ENCODE peak calls at places on chromosomes 7 and 10, in nine cellular contexts. P is lower lobe of right lung, N is HCT116, T is choroid plexus epithelial cell, M is AG09309, F is dorsolateral prefrontal cortex, Z is ovary, R is HFF-Myc, O is tibial artery. A is an unnamed sample.

GRCh38 chr7:91883676-91884362 is 3.3 kb upstream of the MTERF1 start:
- DNase-seq in F (no peak), Z (no peak), P (peak), T (no peak), R (no peak), O (no peak), N (no peak), M (no peak), A (no peak)

GRCh38 chr10:31340343-31340742 is 21.3 kb downstream of the ZEB1 start:
- DNase-seq in T (peak), M (no peak), O (no peak), R (no peak), N (no peak), F (no peak), Z (no peak), P (no peak), A (no peak)

GRCh38 chr10:17003151-17003550 is 126.5 kb downstream of the CUBN start:
- DNase-seq in R (peak), N (no peak), F (no peak), P (no peak), Z (no peak), T (peak), O (no peak), M (peak), A (no peak)

GRCh38 chr10:23516530-23516929 is 77.7 kb downstream of the OTUD1 start:
- DNase-seq in R (no peak), O (no peak), M (no peak), P (no peak), N (no peak), F (no peak), Z (no peak), T (peak), A (no peak)

GRCh38 chr7:6090738-6091505 is 59.7 kb downstream of the ANKRD61 start:
- DNase-seq in F (no peak), Z (no peak), O (no peak), M (no peak), N (no peak), R (no peak), P (no peak), T (no peak), A (no peak)

GRCh38 chr10:49362596-49363260 is 33.2 kb downstream of the DRGX start:
- DNase-seq in M (no peak), O (peak), Z (no peak), F (no peak), T (no peak), R (no peak), N (no peak), P (no peak), A (no peak)

GRCh38 chr10:77926566-77927342 is at the start of gene DLG5:
- DNase-seq in T (peak), M (no peak), F (no peak), R (no peak), Z (peak), O (peak), N (no peak), P (peak), A (no peak)

GRCh38 chr10:122139627-122140151 is 131.4 kb upstream of the BTBD16 start:
- DNase-seq in Z (no peak), P (no peak), O (no peak), R (no peak), N (no peak), F (no peak), T (no peak), M (no peak), A (no peak)

GRCh38 chr10:52911163-52911562 is 138.6 kb upstream of the MBL2 start:
- DNase-seq in P (no peak), T (no peak), Z (no peak), M (no peak), O (no peak), F (no peak), R (no peak), N (no peak), A (no peak)

GRCh38 chr7:27994639-27995038 is 186.0 kb downstream of the JAZF1 start:
- DNase-seq in F (no peak), R (no peak), Z (no peak), O (no peak), N (no peak), T (no peak), M (no peak), P (no peak), A (no peak)

GRCh38 chr10:32938554-32939061 is 19.4 kb downstream of the ITGB1 start:
- DNase-seq in P (no peak), T (no peak), F (peak), R (no peak), Z (no peak), O (peak), N (no peak), M (no peak), A (no peak)

GRCh38 chr10:96642973-96643372 is 56.2 kb upstream of the TM9SF3 start:
- DNase-seq in Z (peak), F (peak), R (no peak), O (peak), M (no peak), T (peak), P (peak), N (peak), A (no peak)

GRCh38 chr10:118238573-118239240 is 103.4 kb downstream of the FAM204A start:
- DNase-seq in Z (no peak), R (no peak), T (peak), P (no peak), F (no peak), M (no peak), N (no peak), O (no peak), A (no peak)

GRCh38 chr7:322111-322671 is 32.2 kb downstream of the FOXL3 start:
- DNase-seq in T (peak), P (peak), F (no peak), N (peak), R (no peak), M (no peak), Z (peak), O (no peak), A (no peak)

GRCh38 chr10:89275383-89275782 is 23.8 kb upstream of the LIPA start:
- DNase-seq in O (no peak), M (no peak), N (no peak), P (peak), F (no peak), T (no peak), Z (no peak), R (no peak), A (no peak)

GRCh38 chr7:6446977-6447588 is 671 bp downstream of the DAGLB start:
- DNase-seq in F (no peak), Z (peak), N (peak), T (peak), M (peak), P (peak), R (peak), O (peak), A (peak)

GRCh38 chr7:148464932-148465331 is 125.6 kb upstream of the C7orf33 start:
- DNase-seq in T (no peak), F (no peak), R (no peak), P (no peak), O (no peak), Z (no peak), N (no peak), M (no peak), A (no peak)

GRCh38 chr10:88901610-88902327 is 21.7 kb downstream of the STAMBPL1 start:
- DNase-seq in P (no peak), M (no peak), F (no peak), T (no peak), N (no peak), Z (no peak), O (no peak), R (no peak), A (no peak)

GRCh38 chr10:126133906-126134703 is 237.7 kb downstream of the FANK1 start:
- DNase-seq in O (no peak), F (no peak), N (no peak), R (no peak), P (no peak), M (peak), Z (no peak), T (peak), A (peak)

GRCh38 chr10:92848037-92848440 is 281 bp upstream of the EXOC6 start:
- DNase-seq in Z (no peak), R (no peak), F (peak), T (peak), M (no peak), N (no peak), P (no peak), O (no peak), A (no peak)

GRCh38 chr7:150876817-150877526 is 24.7 kb downstream of the AOC1 start:
- DNase-seq in M (no peak), Z (peak), P (peak), T (peak), R (peak), O (no peak), N (peak), F (no peak), A (no peak)

GRCh38 chr10:60894816-60895215 is 49.2 kb downstream of the RHOBTB1 start:
- DNase-seq in T (peak), R (no peak), M (no peak), F (no peak), N (no peak), Z (no peak), P (no peak), O (no peak), A (no peak)

GRCh38 chr7:127654404-127655392 is 2.7 kb downstream of the SND1 start:
- DNase-seq in P (no peak), O (no peak), Z (no peak), T (peak), F (no peak), M (no peak), N (no peak), R (no peak), A (no peak)

GRCh38 chr10:6269953-6270867 is 67.5 kb downstream of the PFKFB3 start:
- DNase-seq in P (peak), R (peak), F (no peak), N (no peak), O (no peak), Z (no peak), M (no peak), T (no peak), A (no peak)

GRCh38 chr7:51246258-51247245 is 70.1 kb downstream of the COBL start:
- DNase-seq in F (peak), R (no peak), N (no peak), Z (peak), T (no peak), O (peak), P (no peak), M (no peak), A (no peak)

GRCh38 chr10:114857922-114858629 is 36.5 kb downstream of the FHIP2A start:
- DNase-seq in N (no peak), R (no peak), M (no peak), O (no peak), F (no peak), P (no peak), T (no peak), Z (no peak), A (no peak)

GRCh38 chr7:20158684-20159083 is 58.5 kb downstream of the MACC1 start:
- DNase-seq in T (peak), F (no peak), O (no peak), P (no peak), N (no peak), M (no peak), Z (no peak), R (no peak), A (no peak)

GRCh38 chr7:20164420-20165145 is 52.6 kb downstream of the MACC1 start:
- DNase-seq in T (peak), M (peak), P (no peak), Z (no peak), O (no peak), F (no peak), R (no peak), N (no peak), A (no peak)

GRCh38 chr7:20157456-20157855 is 59.7 kb downstream of the MACC1 start:
- DNase-seq in T (no peak), F (no peak), Z (no peak), N (no peak), M (no peak), P (no peak), O (no peak), R (no peak), A (no peak)

GRCh38 chr7:20153999-20154398 is 63.2 kb downstream of the MACC1 start:
- DNase-seq in P (no peak), T (no peak), Z (no peak), F (no peak), O (no peak), R (no peak), M (no peak), N (no peak), A (no peak)

DNA sequence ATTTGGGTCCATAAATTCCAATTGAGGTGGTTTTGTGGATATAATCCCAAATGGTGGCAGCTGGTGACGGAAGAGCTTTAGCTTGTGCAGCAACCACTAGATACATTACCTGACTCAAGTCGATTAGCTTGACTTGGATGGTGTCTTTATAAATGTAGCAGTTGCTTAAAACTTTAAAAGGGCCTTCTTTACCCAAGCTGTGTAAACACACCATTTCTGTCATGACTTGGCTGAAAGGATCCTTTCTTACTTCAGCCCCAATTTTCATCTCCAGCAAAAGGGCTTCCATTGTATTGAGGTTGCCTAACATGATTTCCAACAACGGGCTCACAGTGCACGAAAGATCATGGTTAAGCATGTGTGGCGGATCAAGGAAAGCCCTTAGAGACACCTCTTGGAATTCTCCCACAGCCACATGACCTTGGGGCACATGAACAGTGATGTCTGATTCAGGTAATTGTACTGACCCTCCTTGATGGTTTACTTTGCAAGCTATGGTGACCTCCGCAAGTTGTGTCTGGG is 57.9 kb downstream of the MACC1 start:
- DNase-seq in M (no peak), P (no peak), O (no peak), N (no peak), Z (no peak), R (no peak), F (no peak), T (no peak), A (no peak)
- TF ChIP-seq CTCF in M (no peak), P (no peak), O (no peak), N (no peak), Z (no peak), R (no peak), F (no peak), T (no peak), A (no peak)

GRCh38 chr7:128833939-128834310 is 3.7 kb downstream of the FLNC start:
- DNase-seq in R (no peak), O (no peak), P (no peak), F (no peak), M (no peak), Z (no peak), N (no peak), T (peak), A (no peak)

GRCh38 chr7:128831178-128831993 is 1.2 kb downstream of the FLNC start:
- DNase-seq in N (no peak), Z (peak), R (no peak), P (no peak), O (peak), M (no peak), T (peak), F (no peak), A (no peak)

GRCh38 chr7:128833148-128833938 is 3.1 kb downstream of the FLNC start:
- DNase-seq in T (peak), M (no peak), N (no peak), P (no peak), R (no peak), O (peak), F (peak), Z (peak), A (no peak)

GRCh38 chr7:128832880-128833147 is 2.6 kb downstream of the FLNC start:
- DNase-seq in M (no peak), O (no peak), Z (peak), N (no peak), T (no peak), R (no peak), F (no peak), P (no peak), A (no peak)

DNA sequence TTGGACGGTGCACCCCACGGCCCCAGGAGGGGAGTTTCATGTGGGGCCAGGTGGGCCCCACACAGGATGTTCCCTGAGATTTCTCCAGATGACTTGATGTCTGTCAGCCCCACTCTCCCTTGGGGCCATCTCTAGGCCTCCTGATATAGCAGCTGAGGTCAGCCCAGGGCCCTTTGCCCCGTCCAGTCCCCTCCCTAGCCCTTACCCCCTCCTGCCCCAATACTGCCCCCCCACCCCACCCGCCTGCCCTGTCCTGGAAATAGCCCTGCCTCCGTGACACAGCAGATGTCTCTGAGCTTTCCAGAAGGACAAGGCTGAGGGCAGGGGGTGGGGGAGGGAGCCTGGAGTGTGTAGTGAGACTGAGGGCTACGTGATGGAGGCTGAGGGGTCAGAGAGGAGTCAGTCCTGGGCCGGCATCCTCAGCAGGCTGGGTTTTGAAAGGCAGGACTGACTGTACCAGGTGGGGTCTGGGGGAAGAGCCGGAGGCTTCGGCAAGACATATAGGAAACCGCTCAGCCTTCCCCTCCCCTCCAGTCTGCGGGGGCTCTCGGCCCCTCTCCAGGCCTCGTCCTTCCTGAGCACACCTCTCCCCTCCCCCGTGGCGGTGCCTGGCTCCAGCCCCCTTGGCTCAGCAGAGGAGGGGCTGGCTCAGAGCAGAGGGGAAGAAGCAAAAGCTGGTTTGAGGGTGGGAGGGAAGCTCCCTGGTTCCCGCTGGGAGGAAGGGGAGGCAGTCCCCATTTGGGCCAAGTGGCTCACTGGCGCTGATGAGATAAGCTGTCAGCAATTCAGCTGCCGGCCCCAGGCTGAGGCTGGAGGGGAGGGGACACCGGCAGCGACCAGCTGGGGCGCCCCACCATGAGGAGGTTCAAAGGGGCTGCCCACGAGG is 2.0 kb downstream of the FLNC start:
- DNase-seq in O (peak), R (no peak), T (peak), P (no peak), F (no peak), N (no peak), Z (peak), M (no peak), A (no peak)
- H3K4me3 ChIP-seq in O (peak), R (peak), T (peak), P (peak), F (peak), N (peak), Z (peak), M (peak), A (peak)

DNA sequence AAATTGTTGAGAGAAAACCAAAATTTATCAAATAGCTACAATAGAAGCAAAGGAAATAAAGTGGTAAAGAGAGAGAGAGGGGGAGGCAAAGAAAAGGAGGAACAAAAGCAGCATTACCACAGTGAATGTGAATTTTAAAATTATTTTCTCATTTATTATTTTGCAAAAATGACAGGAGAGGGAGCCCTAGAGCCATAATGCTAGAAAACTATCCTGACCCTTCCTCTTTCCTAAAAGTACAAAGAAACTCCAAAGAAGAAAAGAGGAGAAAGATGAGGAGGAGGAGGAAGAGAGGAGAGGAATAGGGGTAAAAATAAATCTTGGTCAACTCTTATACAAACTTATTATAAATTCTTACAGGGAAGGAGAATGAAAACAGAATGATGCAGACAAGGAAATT is 921.5 kb downstream of the NRG3 start:
- DNase-seq in T (peak), R (no peak), F (no peak), O (no peak), Z (no peak), M (no peak), N (no peak), P (no peak), A (no peak)
- TF ChIP-seq CTCF in T (peak), R (peak), F (peak), O (peak), Z (no peak), M (peak), N (no peak), P (peak), A (no peak)

GRCh38 chr10:58952162-58952561 is 224.3 kb upstream of the PHYHIPL start:
- DNase-seq in T (no peak), O (no peak), P (no peak), Z (no peak), F (no peak), R (peak), M (peak), N (no peak), A (no peak)
- H3K4me3 ChIP-seq in T (no peak), O (no peak), P (no peak), Z (no peak), F (no peak), R (no peak), M (no peak), N (no peak), A (no peak)

GRCh38 chr7:12687213-12688171 is at the start of gene ARL4A:
- DNase-seq in N (peak), P (peak), R (peak), M (peak), T (peak), F (peak), O (peak), Z (peak), A (peak)
- TF ChIP-seq CTCF in N (peak), P (peak), R (peak), M (peak), T (peak), F (no peak), O (peak), Z (no peak), A (peak)

DNA sequence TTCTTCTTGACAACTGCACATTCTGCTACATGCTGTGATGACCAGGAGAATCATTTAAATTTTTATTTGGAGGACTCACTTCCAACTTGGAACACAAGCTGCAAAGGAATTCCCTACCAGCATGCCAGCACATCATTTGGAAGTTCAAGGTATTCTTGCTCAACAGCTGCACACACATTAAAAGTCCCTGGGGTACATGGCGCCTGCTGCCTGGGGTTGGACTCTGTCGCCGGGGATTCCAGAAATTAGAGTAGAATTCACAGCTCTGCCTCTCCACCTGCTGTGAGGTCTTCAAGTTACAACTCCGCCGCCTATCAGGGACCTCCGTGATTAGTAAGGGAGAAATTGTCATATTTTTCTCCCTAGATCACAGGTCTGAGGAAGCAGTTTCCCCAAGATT is 1.1 kb downstream of the ZNF32 start:
- DNase-seq in P (no peak), R (no peak), Z (no peak), M (no peak), T (no peak), F (no peak), O (no peak), N (no peak), A (no peak)
- H3K4me3 ChIP-seq in P (peak), R (no peak), Z (peak), M (no peak), T (no peak), F (peak), O (peak), N (peak), A (no peak)

DNA sequence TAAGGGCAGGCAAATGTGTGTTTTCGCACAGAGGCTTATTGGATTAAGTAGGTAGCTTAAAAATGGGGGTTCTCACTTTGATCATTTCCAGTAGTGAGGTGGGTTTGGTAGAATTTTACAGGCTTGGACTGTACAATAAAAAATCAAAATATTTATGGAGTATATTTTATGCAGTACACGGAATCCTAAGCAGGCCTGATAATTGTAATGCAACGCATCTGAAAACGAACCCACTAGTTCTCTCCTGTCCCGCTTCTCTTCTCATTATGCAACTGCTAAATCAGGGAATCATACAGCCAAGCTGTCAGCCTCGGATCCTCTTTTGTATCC is 377 bp upstream of the POLR1F start:
- DNase-seq in R (no peak), Z (no peak), N (no peak), M (no peak), O (no peak), P (no peak), F (no peak), T (no peak), A (no peak)
- TF ChIP-seq CTCF in R (no peak), Z (no peak), N (no peak), M (no peak), O (no peak), P (no peak), F (peak), T (no peak), A (no peak)